ENCODE peak calls at places on chromosomes 11 and 22, in seven cellular contexts. I is mesenchymal stem cell, M is aorta, L is neuronal stem cell, A is mucosa of descending colon, V is upper lobe of right lung, H is uterus. C is an unnamed sample. For H3K4me1 and H3K9me3, the result is how much of the 10 kb centered on the place peaks cover.

GRCh38 chr11:66181632-66182345 is 86.7 kb upstream of the RAB1B start:
- DNase-seq in I (no peak), M (no peak), L (no peak), A (no peak), V (no peak), H (no peak), C (no peak)

GRCh38 chr11:15192007-15192556 is 77.4 kb downstream of the INSC start:
- DNase-seq in I (no peak), M (no peak), L (no peak), A (no peak), V (no peak), H (no peak), C (no peak)

GRCh38 chr11:79439893-79440450 is 858 bp downstream of the TENM4 start:
- DNase-seq in I (no peak), M (peak), L (peak), A (peak), V (peak), H (peak), C (peak)

GRCh38 chr11:43035011-43035564 is 276.7 kb upstream of the API5 start:
- DNase-seq in I (no peak), M (no peak), L (no peak), A (peak), V (no peak), H (no peak), C (no peak)

GRCh38 chr11:17594686-17595192 is 47.7 kb downstream of the OTOG start:
- DNase-seq in I (no peak), M (no peak), L (no peak), A (no peak), V (no peak), H (no peak), C (no peak)

GRCh38 chr11:31757245-31757835 is 53.8 kb downstream of the PAX6 start:
- DNase-seq in I (no peak), M (no peak), L (no peak), A (no peak), V (no peak), H (no peak), C (no peak)

GRCh38 chr11:100863080-100863581 is 176.0 kb downstream of the ARHGAP42 start:
- DNase-seq in I (peak), M (no peak), L (peak), A (peak), V (no peak), H (peak), C (no peak)

GRCh38 chr11:116614306-116615210 is 158.2 kb downstream of the BUD13 start:
- DNase-seq in I (no peak), M (no peak), L (no peak), A (no peak), V (no peak), H (no peak), C (no peak)

GRCh38 chr11:128859563-128860441 is 7.3 kb downstream of the KCNJ1 start:
- DNase-seq in I (peak), M (peak), L (peak), A (peak), V (peak), H (peak), C (peak)

GRCh38 chr22:24162377-24162927 is 18.8 kb upstream of the SUSD2 start:
- DNase-seq in I (no peak), M (no peak), L (no peak), A (no peak), V (no peak), H (no peak), C (no peak)

GRCh38 chr11:28760676-28761390 is 652.6 kb downstream of the METTL15 start:
- DNase-seq in I (peak), M (no peak), L (no peak), A (no peak), V (no peak), H (no peak), C (no peak)

GRCh38 chr22:46010177-46010867 is 33.4 kb upstream of the WNT7B start:
- DNase-seq in I (no peak), M (no peak), L (no peak), A (no peak), V (peak), H (peak), C (peak)

GRCh38 chr22:42978453-42979103 is 36.4 kb downstream of the PACSIN2 start:
- DNase-seq in I (no peak), M (no peak), L (peak), A (peak), V (no peak), H (no peak), C (no peak)

GRCh38 chr11:124394408-124394807 is 4.4 kb downstream of the OR8B3 start:
- DNase-seq in I (peak), M (no peak), L (no peak), A (no peak), V (no peak), H (no peak), C (no peak)

GRCh38 chr11:7759010-7759409 is 37.7 kb downstream of the OR5P2 start:
- DNase-seq in I (no peak), M (no peak), L (no peak), A (no peak), V (no peak), H (no peak), C (no peak)

GRCh38 chr11:60307507-60308195 is 19.4 kb upstream of the MS4A6E start:
- DNase-seq in I (no peak), M (no peak), L (no peak), A (no peak), V (no peak), H (no peak), C (no peak)

GRCh38 chr22:34490911-34491310 is 570.6 kb upstream of the LARGE1 start:
- DNase-seq in I (no peak), M (no peak), L (no peak), A (no peak), V (no peak), H (no peak), C (no peak)

GRCh38 chr22:44557064-44557748 is 59.2 kb upstream of the RTL6 start:
- DNase-seq in I (no peak), M (no peak), L (no peak), A (no peak), V (peak), H (no peak), C (peak)

GRCh38 chr22:29023172-29023796 is 38.3 kb downstream of the C22orf31 start:
- DNase-seq in I (no peak), M (no peak), L (no peak), A (no peak), V (no peak), H (no peak), C (no peak)

GRCh38 chr11:3220521-3221407 is 2.2 kb upstream of the MRGPRG start:
- DNase-seq in I (no peak), M (peak), L (no peak), A (no peak), V (peak), H (peak), C (peak)

GRCh38 chr11:132423266-132423665 is 1052.9 kb downstream of the NTM start:
- DNase-seq in I (no peak), M (no peak), L (no peak), A (no peak), V (no peak), H (no peak), C (no peak)

GRCh38 chr22:35641494-35642120 is 6.6 kb upstream of the APOL6 start:
- DNase-seq in I (no peak), M (no peak), L (no peak), A (no peak), V (no peak), H (no peak), C (no peak)

GRCh38 chr11:88402192-88402715 is 64.7 kb upstream of the CTSC start:
- DNase-seq in I (peak), M (no peak), L (peak), A (no peak), V (no peak), H (no peak), C (no peak)

GRCh38 chr11:70503878-70504240 is 105.5 kb downstream of the CTTN start:
- DNase-seq in I (peak), M (peak), L (no peak), A (peak), V (no peak), H (no peak), C (no peak)

GRCh38 chr11:75574698-75575265 is 12.7 kb downstream of the SERPINH1 start:
- DNase-seq in I (no peak), M (no peak), L (no peak), A (no peak), V (no peak), H (no peak), C (no peak)

GRCh38 chr22:32323513-32324164 is 34.0 kb upstream of the RFPL3 start:
- DNase-seq in I (no peak), M (no peak), L (no peak), A (no peak), V (peak), H (no peak), C (no peak)

GRCh38 chr11:70210051-70210501 is 7.0 kb downstream of the FADD start:
- DNase-seq in I (no peak), M (peak), L (no peak), A (no peak), V (no peak), H (no peak), C (no peak)

GRCh38 chr11:28619870-28620540 is 511.8 kb downstream of the METTL15 start:
- DNase-seq in I (peak), M (no peak), L (no peak), A (no peak), V (no peak), H (no peak), C (no peak)

GRCh38 chr11:117618956-117619355 is 178.1 kb downstream of the DSCAML1 start:
- DNase-seq in I (no peak), M (no peak), L (no peak), A (no peak), V (peak), H (no peak), C (no peak)

GRCh38 chr11:15565846-15566245 is 451.1 kb downstream of the INSC start:
- DNase-seq in I (no peak), M (no peak), L (no peak), A (no peak), V (no peak), H (no peak), C (no peak)

GRCh38 chr22:26581769-26582168 is 8.2 kb downstream of the TPST2 start:
- DNase-seq in I (no peak), M (no peak), L (no peak), A (no peak), V (no peak), H (no peak), C (no peak)
- H3K4me1 ChIP-seq in I (under half), M (under half), L (under half), A (under half), V (under half), H (under half), C (under half)

GRCh38 chr11:44928144-44928543 is 22.5 kb downstream of the TP53I11 start:
- DNase-seq in I (no peak), M (no peak), L (no peak), A (no peak), V (no peak), H (no peak), C (no peak)

GRCh38 chr11:44931466-44931865 is 19.2 kb downstream of the TP53I11 start:
- DNase-seq in I (no peak), M (no peak), L (no peak), A (no peak), V (no peak), H (no peak), C (no peak)

GRCh38 chr11:44927174-44927661 is 23.5 kb downstream of the TP53I11 start:
- DNase-seq in I (peak), M (peak), L (peak), A (peak), V (peak), H (peak), C (peak)

GRCh38 chr11:44930588-44931302 is 19.9 kb downstream of the TP53I11 start:
- DNase-seq in I (no peak), M (no peak), L (no peak), A (no peak), V (no peak), H (no peak), C (no peak)

GRCh38 chr11:44928807-44929206 is 21.9 kb downstream of the TP53I11 start:
- DNase-seq in I (no peak), M (no peak), L (no peak), A (no peak), V (no peak), H (no peak), C (no peak)
- H3K9me3 ChIP-seq in I (under half), M (under half), L (under half), A (under half), V (under half), H (under half), C (under half)

DNA sequence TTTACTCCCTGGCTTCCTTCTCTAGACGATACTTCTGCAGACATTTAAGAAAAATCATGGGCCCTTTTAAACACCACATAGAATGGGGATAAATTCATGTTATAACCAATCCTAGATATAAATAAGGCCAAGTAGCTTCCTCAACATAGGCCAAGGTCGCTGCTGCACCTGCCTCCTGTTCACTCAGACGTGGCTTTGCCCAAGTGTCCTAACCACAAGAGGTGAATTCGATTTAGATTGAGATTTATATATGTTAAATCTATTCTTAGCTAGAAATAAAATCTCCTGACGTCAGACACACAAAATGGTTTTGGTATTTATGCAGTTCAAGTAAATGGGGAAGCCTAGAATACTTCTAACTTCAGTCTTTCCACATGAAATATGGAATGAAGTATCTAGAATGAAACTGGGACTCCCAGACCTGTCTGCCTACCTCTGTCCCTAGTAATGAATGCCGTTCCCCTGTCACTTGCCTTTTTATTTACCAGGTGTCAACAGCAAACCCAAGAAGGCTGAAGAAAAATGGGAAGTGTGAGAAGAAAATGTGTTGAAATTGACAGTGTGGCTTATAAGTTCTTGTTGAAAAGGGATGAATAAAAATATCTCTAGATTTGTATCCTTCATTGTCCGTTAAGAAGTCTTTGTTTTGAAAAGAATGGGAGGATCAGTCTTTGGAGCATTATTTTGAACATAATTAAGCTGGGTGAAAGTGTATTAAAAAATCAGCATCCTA is 131.8 kb downstream of the HIPK3 start:
- DNase-seq in I (no peak), M (no peak), L (no peak), A (no peak), V (no peak), H (no peak), C (no peak)
- H3K4me3 ChIP-seq in I (no peak), M (no peak), L (no peak), A (no peak), V (no peak), H (no peak), C (no peak)

DNA sequence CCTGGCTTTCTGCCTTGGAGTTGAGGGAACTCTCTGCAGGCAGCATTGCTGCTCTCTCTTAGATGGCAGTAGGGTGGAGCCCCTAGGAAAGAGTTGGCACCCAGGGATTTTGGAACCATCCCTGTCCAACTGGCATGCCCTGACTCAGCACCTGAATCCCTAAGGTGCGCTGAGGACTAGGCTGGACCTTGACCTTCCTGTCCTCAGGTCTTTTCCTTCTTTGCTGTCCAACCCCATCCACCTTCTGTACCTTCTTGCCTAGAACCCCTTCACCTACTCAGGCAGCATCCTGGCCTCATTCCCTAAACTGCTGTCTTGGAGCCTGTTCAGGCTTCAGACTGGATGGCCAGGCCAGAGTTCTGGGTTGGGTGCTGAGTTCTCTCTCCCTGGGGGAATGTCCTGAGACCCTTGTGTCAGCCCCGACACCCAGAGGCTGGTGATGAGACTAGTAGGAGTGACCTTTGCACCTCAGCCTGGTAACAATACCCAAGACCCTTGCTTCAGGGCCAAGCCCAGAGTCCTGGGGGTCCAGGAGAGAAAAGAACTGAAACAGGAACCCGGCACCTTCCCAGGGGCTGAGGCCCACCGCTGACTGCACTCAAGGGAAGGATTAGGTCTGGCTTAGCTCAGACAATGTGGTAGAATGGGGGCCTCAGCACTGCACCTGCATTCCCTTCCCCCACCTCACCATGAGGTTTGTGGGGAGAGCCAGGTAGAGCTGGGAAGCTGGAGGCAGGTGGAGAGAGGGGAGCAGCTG is 2.6 kb upstream of the POLD4 start:
- DNase-seq in I (no peak), M (no peak), L (no peak), A (peak), V (peak), H (no peak), C (no peak)
- H3K4me1 ChIP-seq in I (half or more), M (under half), L (under half), A (half or more), V (half or more), H (under half), C (half or more)